ENCODE peak calls at places on chromosome 14, in nine cellular contexts. W is stomach; L is mesothelial cell of epicardium; J is stimulated activated CD8-positive, alpha-beta memory T cell treated with anti-CD3 and anti-CD28 coated beads, Interleukin-4, amount 100 ng/mL, for 1 hour; D is sciatic nerve; F is activated CD4-positive, alpha-beta T cell treated with anti-CD3 and anti-CD28 coated beads, Interleukin-2, amount 10 ng/mL, durations not matched to agents 7 days and 5 days; C is NCI-H1048; M is activated CD4-positive, alpha-beta memory T cell treated with anti-CD3 and anti-CD28 coated beads, Interleukin-2, amount 10 ng/mL, durations not matched to agents 7 days and 5 days; B is immature natural killer cell. N is an unnamed sample.

GRCh38 chr14:81219821-81220487 is 805 bp downstream of the GTF2A1 start:
- DNase-seq in B (peak; percentile 59), J (peak; percentile 10), C (peak; percentile 10), L (peak; percentile 34), M (peak; percentile 50), W (peak; percentile 43), D (peak; percentile 72), F (peak; percentile 39), N (peak; percentile 24)

GRCh38 chr14:20194101-20194500 is 3.4 kb downstream of the OR11G2 start:
- DNase-seq in L (no peak), F (no peak), C (no peak), M (no peak), J (no peak), D (no peak), B (no peak), W (no peak), N (no peak)

GRCh38 chr14:100537701-100538565 is 49.3 kb downstream of the BEGAIN start:
- DNase-seq in C (no peak), W (no peak), D (peak; percentile 87), M (no peak), J (no peak), F (no peak), B (no peak), L (peak; percentile 15), N (no peak)

GRCh38 chr14:73696466-73697390 is 17.5 kb downstream of the PNMA1 start:
- DNase-seq in F (no peak), D (no peak), M (no peak), W (no peak), L (no peak), B (no peak), J (no peak), C (no peak), N (no peak)

GRCh38 chr14:50362791-50363733 is 33.6 kb downstream of the CDKL1 start:
- DNase-seq in F (peak; percentile 52), W (no peak), C (no peak), M (peak; percentile 61), D (no peak), B (peak; percentile 68), J (no peak), L (no peak), N (no peak)

GRCh38 chr14:23380197-23381016 is 3.6 kb downstream of the CMTM5 start:
- DNase-seq in D (no peak), B (no peak), W (no peak), L (no peak), C (no peak), F (no peak), M (no peak), J (no peak), N (no peak)

GRCh38 chr14:23070262-23071129 is 13.2 kb upstream of the CDH24 start:
- DNase-seq in F (no peak), D (no peak), J (no peak), B (no peak), L (no peak), W (no peak), C (no peak), M (no peak), N (no peak)

GRCh38 chr14:25411933-25412757 is 362.2 kb upstream of the STXBP6 start:
- DNase-seq in F (no peak), M (no peak), D (no peak), J (no peak), C (no peak), W (no peak), L (no peak), B (no peak), N (no peak)

GRCh38 chr14:58401587-58401986 is 5.9 kb downstream of the TOMM20L start:
- DNase-seq in M (no peak), C (no peak), D (no peak), W (no peak), B (no peak), L (no peak), F (peak; percentile 14), J (no peak), N (no peak)

GRCh38 chr14:20630340-20631022 is 11.0 kb downstream of the OR6S1 start:
- DNase-seq in W (no peak), L (no peak), M (no peak), J (no peak), D (no peak), F (no peak), B (peak; percentile 23), C (no peak), N (no peak)